ENCODE peak calls at places on chromosomes 3 and 15, in nine cellular contexts. V is right atrium auricular region; Z is cardiac fibroblast; M is fibroblast of villous mesenchyme; W is heart left ventricle; C is CD8-positive, alpha-beta T cell; A is OCI-LY7; E is psoas muscle; U is brain microvascular endothelial cell. H is an unnamed sample.

GRCh38 chr3:65597225-65597951 is 441.3 kb downstream of the MAGI1 start:
- DNase-seq in V (no peak), Z (peak; percentile 7), M (no peak), W (peak; percentile 35), C (no peak), A (no peak), E (peak; percentile 48), U (no peak), H (peak; percentile 76)

GRCh38 chr3:122987726-122988319 is 39.7 kb downstream of the SEMA5B start:
- DNase-seq in V (no peak), Z (no peak), M (no peak), W (no peak), C (no peak), A (no peak), E (no peak), U (no peak), H (no peak)

GRCh38 chr3:111012388-111013248 is 59.0 kb upstream of the NECTIN3 start:
- DNase-seq in V (no peak), Z (peak; percentile 18), M (peak; percentile 19), W (no peak), C (no peak), A (no peak), E (no peak), U (no peak), H (peak; percentile 19)

GRCh38 chr15:80978685-80979084 is 10.9 kb downstream of the MESD start:
- DNase-seq in V (no peak), Z (peak; percentile 36), M (peak; percentile 58), W (no peak), C (no peak), A (no peak), E (no peak), U (no peak), H (no peak)

GRCh38 chr3:71305246-71306206 is 278.0 kb downstream of the FOXP1 start:
- DNase-seq in V (no peak), Z (peak; percentile 24), M (no peak), W (peak; percentile 48), C (peak; percentile 31), A (no peak), E (peak; percentile 64), U (peak; percentile 48), H (no peak)

GRCh38 chr15:42064271-42064670 is 30.1 kb downstream of the PLA2G4D start:
- DNase-seq in V (no peak), Z (no peak), M (no peak), W (no peak), C (no peak), A (no peak), E (no peak), U (no peak), H (no peak)

GRCh38 chr3:78908236-78908635 is 859.6 kb downstream of the ROBO1 start:
- DNase-seq in V (no peak), Z (peak; percentile 52), M (peak; percentile 12), W (no peak), C (no peak), A (no peak), E (no peak), U (no peak), H (no peak)

GRCh38 chr3:107392549-107393165 is 15.4 kb downstream of the CCDC54 start:
- DNase-seq in V (no peak), Z (peak; percentile 55), M (peak; percentile 72), W (no peak), C (no peak), A (no peak), E (no peak), U (peak; percentile 20), H (no peak)

GRCh38 chr15:88974392-88974791 is 61.2 kb upstream of the MFGE8 start:
- DNase-seq in V (no peak), Z (no peak), M (peak; percentile 92), W (no peak), C (no peak), A (no peak), E (no peak), U (peak; percentile 26), H (no peak)

GRCh38 chr15:70596354-70597055 is 166.9 kb downstream of the UACA start:
- DNase-seq in V (peak; percentile 1), Z (peak; percentile 92), M (peak; percentile 74), W (no peak), C (no peak), A (no peak), E (no peak), U (peak; percentile 89), H (no peak)

GRCh38 chr3:149555941-149556340 is 81.4 kb downstream of the TM4SF4 start:
- DNase-seq in V (no peak), Z (peak; percentile 66), M (peak; percentile 79), W (peak; percentile 30), C (no peak), A (no peak), E (peak; percentile 57), U (peak; percentile 41), H (no peak)

GRCh38 chr3:15797600-15798303 is at the start of gene ANKRD28:
- DNase-seq in V (no peak), Z (peak; percentile 98), M (peak; percentile 96), W (no peak), C (peak; percentile 15), A (peak; percentile 37), E (no peak), U (peak; percentile 87), H (no peak)

DNA sequence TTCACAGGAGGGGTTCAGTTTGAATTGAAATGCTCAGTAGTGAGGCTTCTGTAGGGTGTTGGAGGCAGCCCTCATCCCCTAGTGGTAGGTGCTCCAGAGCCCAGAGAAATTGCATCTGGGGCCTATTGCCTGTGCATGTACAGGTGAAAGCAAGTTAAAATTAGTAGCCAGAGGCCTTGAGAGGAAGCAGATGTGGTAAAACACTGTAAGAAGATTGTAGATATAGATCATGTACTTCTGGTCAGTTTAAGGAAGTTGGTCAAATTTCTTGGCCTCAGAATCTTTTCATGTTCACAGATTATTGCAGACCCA is 34.6 kb downstream of the IGSF10 start:
- DNase-seq in V (no peak), Z (no peak), M (no peak), W (no peak), C (no peak), A (peak; percentile 52), E (no peak), U (no peak), H (no peak)
- TF ChIP-seq CTCF in V (no peak), Z (no peak), M (no peak), W (no peak), C (no peak), A (peak; percentile 72), E (no peak), U (peak; percentile 39), H (no peak)

GRCh38 chr3:117735481-117736101 is 1026.0 kb downstream of the TUSC7 start:
- DNase-seq in V (no peak), Z (peak; percentile 54), M (peak; percentile 41), W (no peak), C (no peak), A (no peak), E (no peak), U (peak; percentile 41), H (no peak)
- H3K4me3 ChIP-seq in V (no peak overlapping the region), Z (no peak overlapping the region), M (no peak overlapping the region), W (no peak overlapping the region), C (no peak overlapping the region), A (no peak overlapping the region), E (no peak overlapping the region), U (no peak overlapping the region), H (no peak overlapping the region)

GRCh38 chr15:73156431-73157191 is 104.3 kb downstream of the NEO1 start:
- DNase-seq in V (no peak), Z (no peak), M (no peak), W (no peak), C (no peak), A (no peak), E (no peak), U (no peak), H (no peak)
- TF ChIP-seq CTCF in V (no peak), Z (no peak), M (no peak), W (no peak), C (no peak), A (peak; percentile 59), E (no peak), U (no peak), H (no peak)

GRCh38 chr3:193078996-193079731 is 161.5 kb upstream of the MB21D2 start:
- DNase-seq in V (no peak), Z (no peak), M (no peak), W (no peak), C (no peak), A (no peak), E (no peak), U (no peak), H (no peak)
- H3K4me3 ChIP-seq in V (no peak overlapping the region), Z (no peak overlapping the region), M (no peak overlapping the region), W (no peak overlapping the region), C (no peak overlapping the region), A (no peak overlapping the region), E (no peak overlapping the region), U (no peak overlapping the region), H (no peak overlapping the region)

GRCh38 chr3:184584001-184584891 is 22.7 kb downstream of the EPHB3 start:
- DNase-seq in V (no peak), Z (no peak), M (no peak), W (no peak), C (no peak), A (no peak), E (peak; percentile 55), U (no peak), H (no peak)
- TF ChIP-seq CTCF in V (no peak), Z (no peak), M (peak; percentile 23), W (no peak), C (no peak), A (peak; percentile 33), E (no peak), U (peak; percentile 54), H (peak; percentile 16)

DNA sequence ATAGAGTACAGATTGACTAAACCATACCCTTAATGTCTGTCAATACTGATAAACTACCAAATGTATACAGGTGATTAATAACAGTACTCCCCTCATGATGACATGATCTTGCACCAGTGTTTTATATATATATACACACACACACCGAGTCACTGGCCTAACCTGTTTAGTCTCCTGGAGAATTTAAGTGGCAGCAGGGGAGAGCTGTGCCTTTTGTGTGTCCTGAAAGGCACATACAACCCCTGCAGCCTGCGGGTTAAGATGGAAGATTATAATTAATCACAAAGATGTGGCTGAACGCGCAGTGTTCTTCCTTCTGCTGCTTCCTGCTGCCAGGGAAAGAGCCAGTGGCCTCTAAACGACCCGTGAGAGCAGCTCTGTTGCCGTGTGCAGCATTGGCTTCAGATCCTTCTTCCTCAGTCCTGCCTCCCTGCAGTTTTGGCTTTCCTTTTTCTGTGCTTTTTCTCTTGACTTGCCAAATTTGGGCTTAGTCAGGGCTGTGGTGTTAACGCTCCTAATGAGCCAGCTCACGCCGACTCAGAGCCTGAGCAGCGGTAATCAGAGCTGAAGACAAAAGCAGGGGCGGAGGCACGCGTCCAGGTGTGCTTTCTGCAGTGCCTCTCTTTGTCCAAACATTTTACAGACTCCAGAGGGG is 42.5 kb upstream of the UBE3A start:
- DNase-seq in V (no peak), Z (no peak), M (no peak), W (no peak), C (no peak), A (no peak), E (no peak), U (no peak), H (no peak)
- H3K4me3 ChIP-seq in V (no peak overlapping the region), Z (no peak overlapping the region), M (no peak overlapping the region), W (no peak overlapping the region), C (no peak overlapping the region), A (no peak overlapping the region), E (peak overlapping the region; percentile 27), U (no peak overlapping the region), H (peak overlapping the region; percentile 48)

GRCh38 chr3:38006445-38006995 is 15.9 kb downstream of the VILL start:
- DNase-seq in V (no peak), Z (no peak), M (no peak), W (no peak), C (no peak), A (no peak), E (peak; percentile 46), U (no peak), H (no peak)
- TF ChIP-seq CTCF in V (no peak), Z (no peak), M (no peak), W (no peak), C (no peak), A (no peak), E (no peak), U (no peak), H (no peak)

H was measured in dorsolateral prefrontal cortex.